ENCODE peak calls at places on chromosomes 2 and 18, in nine cellular contexts. O is CD4-positive, CD25-positive, alpha-beta regulatory T cell; A is left ventricle myocardium inferior; C is IMR-90; D is upper lobe of left lung; Q is colonic mucosa; V is CD8-positive, alpha-beta memory T cell; S is prostate gland; B is mammary epithelial cell. M is an unnamed sample.

GRCh38 chr2:165636959-165637358 is 157.1 kb downstream of the GALNT3 start:
- DNase-seq in O (no peak), A (no peak), C (no peak), D (no peak), Q (no peak), V (no peak), S (no peak), B (peak; percentile 35), M (no peak)

GRCh38 chr2:224175538-224175937 is 136.5 kb upstream of the SERPINE2 start:
- DNase-seq in O (no peak), A (no peak), C (no peak), D (peak; percentile 10), Q (no peak), V (no peak), S (no peak), B (no peak), M (no peak)

GRCh38 chr2:179886-180285 is 83.9 kb downstream of the SH3YL1 start:
- DNase-seq in O (no peak), A (no peak), C (no peak), D (no peak), Q (no peak), V (no peak), S (no peak), B (no peak), M (no peak)

GRCh38 chr2:154484338-154485099 is 214.0 kb upstream of the KCNJ3 start:
- DNase-seq in O (no peak), A (no peak), C (no peak), D (no peak), Q (no peak), V (no peak), S (no peak), B (no peak), M (no peak)

GRCh38 chr2:196225213-196225612 is 53.8 kb upstream of the STK17B start:
- DNase-seq in O (no peak), A (no peak), C (peak; percentile 50), D (no peak), Q (no peak), V (no peak), S (no peak), B (peak; percentile 33), M (no peak)

GRCh38 chr2:86238354-86238753 is 39.1 kb downstream of the MRPL35 start:
- DNase-seq in O (peak; percentile 47), A (no peak), C (no peak), D (no peak), Q (no peak), V (no peak), S (no peak), B (no peak), M (no peak)

GRCh38 chr2:104425850-104426581 is 427.9 kb upstream of the POU3F3 start:
- DNase-seq in O (no peak), A (no peak), C (no peak), D (no peak), Q (no peak), V (no peak), S (no peak), B (no peak), M (no peak)

GRCh38 chr2:75261923-75262322 is 62.6 kb upstream of the TACR1 start:
- DNase-seq in O (no peak), A (no peak), C (no peak), D (no peak), Q (no peak), V (no peak), S (no peak), B (no peak), M (no peak)

GRCh38 chr2:71417300-71418202 is 35.8 kb upstream of the DYSF start:
- DNase-seq in O (peak; percentile 21), A (no peak), C (no peak), D (no peak), Q (no peak), V (no peak), S (no peak), B (peak; percentile 23), M (no peak)

GRCh38 chr2:195428673-195429072 is 228.4 kb upstream of the SLC39A10 start:
- DNase-seq in O (no peak), A (no peak), C (no peak), D (no peak), Q (no peak), V (no peak), S (no peak), B (no peak), M (no peak)

GRCh38 chr18:2218101-2218500 is 353.2 kb downstream of the METTL4 start:
- DNase-seq in O (no peak), A (no peak), C (no peak), D (no peak), Q (no peak), V (no peak), S (no peak), B (no peak), M (no peak)

GRCh38 chr2:56288863-56289580 is 105.2 kb downstream of the CCDC85A start:
- DNase-seq in O (no peak), A (no peak), C (no peak), D (no peak), Q (no peak), V (no peak), S (no peak), B (no peak), M (no peak)

GRCh38 chr2:56295666-56296065 is 111.9 kb downstream of the CCDC85A start:
- DNase-seq in O (no peak), A (no peak), C (no peak), D (no peak), Q (no peak), V (no peak), S (no peak), B (no peak), M (no peak)

GRCh38 chr2:56287974-56288373 is 104.2 kb downstream of the CCDC85A start:
- DNase-seq in O (no peak), A (no peak), C (no peak), D (no peak), Q (no peak), V (no peak), S (no peak), B (peak; percentile 67), M (no peak)

GRCh38 chr2:56292966-56293365 is 109.2 kb downstream of the CCDC85A start:
- DNase-seq in O (no peak), A (no peak), C (no peak), D (no peak), Q (no peak), V (no peak), S (no peak), B (no peak), M (no peak)

DNA sequence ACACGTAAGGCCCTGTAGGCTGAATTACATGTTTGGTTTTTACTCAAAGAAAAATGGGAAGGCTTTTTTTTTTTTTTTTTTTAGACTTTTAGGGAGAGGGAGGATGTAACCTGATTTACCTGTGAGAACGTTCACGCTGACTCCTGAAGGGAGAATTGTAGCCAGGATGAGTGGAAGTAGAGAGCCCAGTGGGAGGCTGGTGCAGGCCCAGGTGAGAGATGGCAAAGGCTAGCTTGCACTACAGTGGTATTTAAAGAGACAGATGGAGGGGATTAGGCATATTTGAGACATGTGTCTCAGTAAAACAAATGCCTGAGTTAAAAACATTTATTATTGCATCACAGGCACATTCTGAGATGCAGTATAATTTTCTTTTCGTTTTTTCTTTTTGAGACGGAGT is 107.9 kb downstream of the CCDC85A start:
- DNase-seq in O (no peak), A (no peak), C (no peak), D (no peak), Q (no peak), V (no peak), S (no peak), B (no peak), M (no peak)
- H3K4me1 ChIP-seq in O (no peaks in the 10 kb centered on the region), A (peaks cover 16% of the 10 kb centered on the region), C (no peaks in the 10 kb centered on the region), D (no peaks in the 10 kb centered on the region), Q (no peaks in the 10 kb centered on the region), V (no peaks in the 10 kb centered on the region), S (no peaks in the 10 kb centered on the region), B (peaks cover 16% of the 10 kb centered on the region), M (no peaks in the 10 kb centered on the region)

GRCh38 chr2:26723475-26723874 is 31.0 kb downstream of the KCNK3 start:
- DNase-seq in O (no peak), A (no peak), C (no peak), D (no peak), Q (no peak), V (no peak), S (no peak), B (no peak), M (no peak)
- H3K27ac ChIP-seq in O (no peak overlapping the region), A (peak overlapping the region; percentile 61), C (no peak overlapping the region), D (peak overlapping the region; percentile 68), Q (no peak overlapping the region), V (no peak overlapping the region), S (peak overlapping the region; percentile 36), B (no peak overlapping the region), M (peak overlapping the region; percentile 13)

GRCh38 chr18:56884511-56884910 is 233.4 kb downstream of the WDR7 start:
- DNase-seq in O (no peak), A (no peak), C (no peak), D (no peak), Q (no peak), V (no peak), S (no peak), B (peak; percentile 32), M (no peak)

GRCh38 chr18:56873441-56874140 is 222.4 kb downstream of the WDR7 start:
- DNase-seq in O (peak; percentile 53), A (no peak), C (no peak), D (no peak), Q (no peak), V (no peak), S (no peak), B (no peak), M (no peak)

DNA sequence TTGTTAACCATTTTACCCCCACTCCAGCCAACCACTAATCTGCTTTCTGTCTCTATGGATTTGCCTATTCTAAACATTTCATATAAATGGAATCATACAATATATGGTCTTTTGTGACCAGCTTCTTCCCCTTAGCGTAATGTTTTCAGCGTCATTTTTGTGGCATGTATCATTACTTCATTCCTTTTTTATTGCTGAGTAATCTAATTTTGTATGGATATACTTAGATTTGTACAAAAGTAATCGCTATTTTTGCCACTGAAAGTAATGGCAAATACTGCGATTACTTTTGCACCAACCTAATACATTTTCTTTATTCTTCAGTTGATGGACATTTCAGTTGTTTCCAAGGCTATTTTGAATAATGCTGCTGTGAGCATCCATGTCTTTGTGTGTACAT is 227.6 kb downstream of the WDR7 start:
- DNase-seq in O (no peak), A (no peak), C (no peak), D (no peak), Q (no peak), V (no peak), S (no peak), B (no peak), M (no peak)
- H3K4me1 ChIP-seq in O (peaks cover 3% of the 10 kb centered on the region), A (peaks cover under 1% of the 10 kb centered on the region), C (no peaks in the 10 kb centered on the region), D (no peaks in the 10 kb centered on the region), Q (no peaks in the 10 kb centered on the region), V (peaks cover 5% of the 10 kb centered on the region), S (no peaks in the 10 kb centered on the region), B (no peaks in the 10 kb centered on the region), M (no peaks in the 10 kb centered on the region)

DNA sequence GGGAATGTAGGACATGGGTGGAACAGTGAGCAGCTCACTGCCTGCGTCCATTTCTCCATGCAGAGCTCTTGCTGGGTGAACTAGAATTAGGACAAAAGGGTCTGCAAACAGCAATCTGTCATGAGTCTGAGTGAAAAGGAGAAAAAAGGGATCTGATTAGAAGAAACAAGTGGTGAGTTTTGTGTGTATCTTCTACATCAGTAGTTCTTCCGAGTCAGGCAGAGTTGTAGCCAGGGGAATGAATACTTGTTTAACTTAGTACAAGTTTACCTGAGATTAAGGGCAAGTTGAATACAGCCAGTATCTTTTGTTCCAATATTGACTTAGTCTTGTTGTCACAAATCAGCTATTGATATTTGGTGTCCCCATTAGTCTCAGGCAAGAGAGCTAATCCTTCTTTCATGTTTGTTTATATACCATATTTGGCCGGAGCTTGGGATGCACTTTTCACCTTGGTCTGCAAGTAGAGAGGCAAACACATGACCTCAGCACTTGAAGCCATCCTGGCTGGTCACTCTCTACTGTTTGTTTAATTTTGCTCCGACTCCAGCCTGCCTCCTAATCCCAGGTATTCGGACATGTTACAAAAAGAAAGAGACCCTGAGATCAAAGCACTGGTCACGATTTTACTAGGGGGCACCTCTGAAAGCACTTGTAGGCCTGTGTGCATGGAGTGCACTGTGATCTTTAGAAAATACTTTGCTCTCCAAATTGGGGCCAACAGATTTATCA is 211.0 kb upstream of the NT5C1B start:
- DNase-seq in O (no peak), A (no peak), C (no peak), D (no peak), Q (no peak), V (no peak), S (peak; percentile 30), B (no peak), M (no peak)
- H3K27ac ChIP-seq in O (no peak overlapping the region), A (no peak overlapping the region), C (no peak overlapping the region), D (no peak overlapping the region), Q (no peak overlapping the region), V (no peak overlapping the region), S (peak overlapping the region; percentile 9), B (no peak overlapping the region), M (no peak overlapping the region)